ENCODE peak calls at places on chromosome 19, in five cellular contexts. One of them, this sample, is unnamed.

GRCh38 chr19:11420429-11420893 is 1.3 kb upstream of the RGL3 start:
- DNase-seq in sigmoid colon: peak; percentile 80
- DNase-seq in GM23338: peak; percentile 44
- DNase-seq in transverse colon: no peak
- DNase-seq in breast epithelium: no peak
- DNase-seq in this sample: no peak

GRCh38 chr19:38736036-38736412 is 8.2 kb downstream of the CAPN12 start:
- DNase-seq in transverse colon: peak; percentile 69
- DNase-seq in breast epithelium: peak; percentile 70
- DNase-seq in GM23338: peak; percentile 58
- DNase-seq in sigmoid colon: peak; percentile 76
- DNase-seq in this sample: peak; percentile 41

GRCh38 chr19:45973564-45974338 is at the start of gene NOVA2:
- DNase-seq in GM23338: peak; percentile 96
- DNase-seq in transverse colon: peak; percentile 27
- DNase-seq in sigmoid colon: peak; percentile 75
- DNase-seq in breast epithelium: peak; percentile 29
- DNase-seq in this sample: no peak

GRCh38 chr19:6062274-6062673 is 48.0 kb downstream of the RFX2 start:
- DNase-seq in sigmoid colon: no peak
- DNase-seq in breast epithelium: peak; percentile 33
- DNase-seq in GM23338: no peak
- DNase-seq in transverse colon: peak; percentile 57
- DNase-seq in this sample: no peak

GRCh38 chr19:17234911-17235617 is 9.0 kb downstream of the OCEL1 start:
- DNase-seq in breast epithelium: peak; percentile 45
- DNase-seq in transverse colon: peak; percentile 79
- DNase-seq in GM23338: peak; percentile 85
- DNase-seq in sigmoid colon: peak; percentile 80
- DNase-seq in this sample: no peak

GRCh38 chr19:58555920-58556632 is 1.2 kb upstream of the CHMP2A start:
- DNase-seq in transverse colon: no peak
- DNase-seq in GM23338: no peak
- DNase-seq in sigmoid colon: peak; percentile 68
- DNase-seq in breast epithelium: no peak
- DNase-seq in this sample: no peak

GRCh38 chr19:16702123-16702522 is 17.5 kb upstream of the NWD1 start:
- DNase-seq in transverse colon: no peak
- DNase-seq in breast epithelium: peak; percentile 88
- DNase-seq in GM23338: no peak
- DNase-seq in sigmoid colon: peak; percentile 70
- DNase-seq in this sample: no peak

GRCh38 chr19:29625316-29625715 is 19.2 kb downstream of the POP4 start:
- DNase-seq in sigmoid colon: no peak
- DNase-seq in breast epithelium: no peak
- DNase-seq in GM23338: no peak
- DNase-seq in transverse colon: no peak
- DNase-seq in this sample: no peak

GRCh38 chr19:51971624-51972023 is 15.0 kb downstream of the ZNF350 start:
- DNase-seq in GM23338: peak; percentile 22
- DNase-seq in sigmoid colon: no peak
- DNase-seq in breast epithelium: no peak
- DNase-seq in transverse colon: no peak
- DNase-seq in this sample: no peak

DNA sequence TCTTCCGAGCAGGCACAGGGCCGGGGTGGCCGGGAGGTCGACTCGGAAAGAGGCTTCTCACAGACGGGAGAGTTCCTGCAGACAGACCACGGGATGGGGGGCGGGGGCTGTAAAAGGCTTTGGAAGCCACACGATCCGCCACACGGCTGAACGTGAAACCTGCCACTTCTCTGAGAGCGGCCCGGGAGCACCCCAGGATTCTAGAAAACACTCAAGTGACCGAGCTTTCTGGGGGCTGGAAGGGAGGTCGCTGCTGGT is 15.6 kb upstream of the SLC39A3 start:
- DNase-seq in transverse colon: no peak
- DNase-seq in sigmoid colon: no peak
- DNase-seq in GM23338: no peak
- DNase-seq in breast epithelium: no peak
- DNase-seq in this sample: no peak
- H3K36me3 ChIP-seq in transverse colon: no peaks in the 10 kb centered on the region
- H3K36me3 ChIP-seq in sigmoid colon: peaks cover 46% of the 10 kb centered on the region
- H3K36me3 ChIP-seq in GM23338: peaks cover 6% of the 10 kb centered on the region
- H3K36me3 ChIP-seq in breast epithelium: no peaks in the 10 kb centered on the region
- H3K36me3 ChIP-seq in this sample: no peaks in the 10 kb centered on the region

GRCh38 chr19:55227241-55228014 is 1.1 kb downstream of the TMEM86B start:
- DNase-seq in breast epithelium: no peak
- DNase-seq in transverse colon: no peak
- DNase-seq in sigmoid colon: no peak
- DNase-seq in GM23338: no peak
- DNase-seq in this sample: no peak

GRCh38 chr19:55225415-55225958 is 3.1 kb downstream of the TMEM86B start:
- DNase-seq in sigmoid colon: no peak
- DNase-seq in transverse colon: no peak
- DNase-seq in GM23338: no peak
- DNase-seq in breast epithelium: no peak
- DNase-seq in this sample: no peak

GRCh38 chr19:55226788-55227187 is 1.8 kb downstream of the TMEM86B start:
- DNase-seq in transverse colon: no peak
- DNase-seq in GM23338: no peak
- DNase-seq in sigmoid colon: no peak
- DNase-seq in breast epithelium: no peak
- DNase-seq in this sample: no peak

GRCh38 chr19:55228015-55228391 is 560 bp downstream of the TMEM86B start:
- DNase-seq in transverse colon: no peak
- DNase-seq in breast epithelium: no peak
- DNase-seq in sigmoid colon: no peak
- DNase-seq in GM23338: no peak
- DNase-seq in this sample: no peak

GRCh38 chr19:55226273-55226672 is 2.3 kb downstream of the TMEM86B start:
- DNase-seq in sigmoid colon: no peak
- DNase-seq in breast epithelium: no peak
- DNase-seq in transverse colon: no peak
- DNase-seq in GM23338: no peak
- DNase-seq in this sample: no peak
- TF ChIP-seq POLR2AphosphoS5 in sigmoid colon: no peak
- TF ChIP-seq POLR2AphosphoS5 in breast epithelium: no peak
- TF ChIP-seq POLR2AphosphoS5 in transverse colon: no peak
- TF ChIP-seq POLR2AphosphoS5 in GM23338: no peak
- TF ChIP-seq POLR2AphosphoS5 in this sample: no peak

GRCh38 chr19:12782424-12783225 is 7.3 kb upstream of the HOOK2 start:
- DNase-seq in GM23338: peak; percentile 55
- DNase-seq in breast epithelium: peak; percentile 79
- DNase-seq in sigmoid colon: peak; percentile 96
- DNase-seq in transverse colon: peak; percentile 90
- DNase-seq in this sample: peak; percentile 67
- TF ChIP-seq CTCF in GM23338: peak; percentile 15
- TF ChIP-seq CTCF in breast epithelium: no peak
- TF ChIP-seq CTCF in sigmoid colon: no peak
- TF ChIP-seq CTCF in transverse colon: no peak
- TF ChIP-seq CTCF in this sample: no peak

DNA sequence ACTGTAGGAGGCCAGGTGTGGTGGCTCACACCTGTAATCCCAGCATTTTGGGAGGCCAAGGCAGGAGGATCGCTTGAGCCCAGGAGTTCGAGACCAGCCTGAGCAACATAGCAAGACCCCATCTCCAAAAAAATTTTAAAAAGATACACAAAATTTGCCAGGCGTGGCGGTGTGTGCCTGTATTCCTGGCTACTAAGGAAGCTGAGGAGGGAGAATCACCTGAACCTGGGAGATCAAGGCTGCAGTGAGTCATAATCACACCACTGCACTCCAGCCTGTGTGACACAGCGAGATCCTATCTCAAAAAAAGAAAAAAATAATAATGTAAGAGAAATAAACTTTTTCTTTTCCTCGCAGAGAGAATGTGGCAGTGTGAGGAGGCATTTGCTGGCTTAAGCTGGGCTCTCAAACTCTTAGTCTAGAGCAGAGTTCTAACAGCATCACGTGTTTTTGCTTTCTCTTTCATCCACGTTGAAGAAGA is 21.1 kb downstream of the FAM187B start:
- DNase-seq in GM23338: no peak
- DNase-seq in breast epithelium: no peak
- DNase-seq in sigmoid colon: no peak
- DNase-seq in transverse colon: no peak
- DNase-seq in this sample: no peak
- H3K36me3 ChIP-seq in GM23338: no peaks in the 10 kb centered on the region
- H3K36me3 ChIP-seq in breast epithelium: no peaks in the 10 kb centered on the region
- H3K36me3 ChIP-seq in sigmoid colon: no peaks in the 10 kb centered on the region
- H3K36me3 ChIP-seq in transverse colon: no peaks in the 10 kb centered on the region
- H3K36me3 ChIP-seq in this sample: no peaks in the 10 kb centered on the region

GRCh38 chr19:41774515-41774980 is 19.2 kb downstream of the CEACAM6 start:
- DNase-seq in GM23338: no peak
- DNase-seq in transverse colon: peak; percentile 84
- DNase-seq in breast epithelium: peak; percentile 31
- DNase-seq in sigmoid colon: no peak
- DNase-seq in this sample: peak; percentile 55
- TF ChIP-seq POLR2AphosphoS5 in GM23338: no peak
- TF ChIP-seq POLR2AphosphoS5 in transverse colon: peak; percentile 77
- TF ChIP-seq POLR2AphosphoS5 in breast epithelium: no peak
- TF ChIP-seq POLR2AphosphoS5 in sigmoid colon: no peak
- TF ChIP-seq POLR2AphosphoS5 in this sample: peak; percentile 45

GRCh38 chr19:33551676-33552075 is 30.1 kb upstream of the PEPD start:
- DNase-seq in sigmoid colon: peak; percentile 40
- DNase-seq in breast epithelium: no peak
- DNase-seq in transverse colon: no peak
- DNase-seq in GM23338: no peak
- DNase-seq in this sample: no peak

GRCh38 chr19:33550741-33551140 is 29.1 kb upstream of the PEPD start:
- DNase-seq in GM23338: no peak
- DNase-seq in sigmoid colon: peak; percentile 34
- DNase-seq in breast epithelium: no peak
- DNase-seq in transverse colon: no peak
- DNase-seq in this sample: no peak

GRCh38 chr19:33553530-33554310 is 32.1 kb upstream of the PEPD start:
- DNase-seq in GM23338: no peak
- DNase-seq in transverse colon: no peak
- DNase-seq in breast epithelium: no peak
- DNase-seq in sigmoid colon: peak; percentile 24
- DNase-seq in this sample: no peak

GRCh38 chr19:33552928-33553279 is 31.3 kb upstream of the PEPD start:
- DNase-seq in sigmoid colon: peak; percentile 40
- DNase-seq in transverse colon: no peak
- DNase-seq in breast epithelium: no peak
- DNase-seq in GM23338: no peak
- DNase-seq in this sample: no peak

GRCh38 chr19:33552191-33552927 is 30.8 kb upstream of the PEPD start:
- DNase-seq in sigmoid colon: peak; percentile 32
- DNase-seq in GM23338: no peak
- DNase-seq in transverse colon: no peak
- DNase-seq in breast epithelium: no peak
- DNase-seq in this sample: no peak
- TF ChIP-seq CTCF in sigmoid colon: no peak
- TF ChIP-seq CTCF in GM23338: no peak
- TF ChIP-seq CTCF in transverse colon: no peak
- TF ChIP-seq CTCF in breast epithelium: no peak
- TF ChIP-seq CTCF in this sample: no peak

GRCh38 chr19:993831-994393 is 6.3 kb upstream of the GRIN3B start:
- DNase-seq in sigmoid colon: no peak
- DNase-seq in breast epithelium: no peak
- DNase-seq in transverse colon: no peak
- DNase-seq in GM23338: no peak
- DNase-seq in this sample: no peak

GRCh38 chr19:994516-994915 is 5.7 kb upstream of the GRIN3B start:
- DNase-seq in GM23338: no peak
- DNase-seq in breast epithelium: no peak
- DNase-seq in sigmoid colon: no peak
- DNase-seq in transverse colon: no peak
- DNase-seq in this sample: no peak

GRCh38 chr19:996051-996838 is 4.0 kb upstream of the GRIN3B start:
- DNase-seq in breast epithelium: peak; percentile 47
- DNase-seq in transverse colon: peak; percentile 75
- DNase-seq in GM23338: peak; percentile 75
- DNase-seq in sigmoid colon: no peak
- DNase-seq in this sample: no peak

GRCh38 chr19:993361-993830 is 6.8 kb upstream of the GRIN3B start:
- DNase-seq in breast epithelium: no peak
- DNase-seq in GM23338: no peak
- DNase-seq in transverse colon: no peak
- DNase-seq in sigmoid colon: no peak
- DNase-seq in this sample: no peak

GRCh38 chr19:995051-995827 is 5.0 kb upstream of the GRIN3B start:
- DNase-seq in breast epithelium: no peak
- DNase-seq in GM23338: no peak
- DNase-seq in sigmoid colon: no peak
- DNase-seq in transverse colon: no peak
- DNase-seq in this sample: no peak
- H3K36me3 ChIP-seq in breast epithelium: no peaks in the 10 kb centered on the region
- H3K36me3 ChIP-seq in GM23338: no peaks in the 10 kb centered on the region
- H3K36me3 ChIP-seq in sigmoid colon: no peaks in the 10 kb centered on the region
- H3K36me3 ChIP-seq in transverse colon: no peaks in the 10 kb centered on the region
- H3K36me3 ChIP-seq in this sample: peaks cover 7% of the 10 kb centered on the region

GRCh38 chr19:15115080-15115479 is 7.9 kb downstream of the SYDE1 start:
- DNase-seq in transverse colon: peak; percentile 42
- DNase-seq in GM23338: no peak
- DNase-seq in sigmoid colon: peak; percentile 90
- DNase-seq in breast epithelium: no peak
- DNase-seq in this sample: no peak
- TF ChIP-seq POLR2AphosphoS5 in transverse colon: no peak
- TF ChIP-seq POLR2AphosphoS5 in GM23338: no peak
- TF ChIP-seq POLR2AphosphoS5 in sigmoid colon: no peak
- TF ChIP-seq POLR2AphosphoS5 in breast epithelium: no peak
- TF ChIP-seq POLR2AphosphoS5 in this sample: no peak

DNA sequence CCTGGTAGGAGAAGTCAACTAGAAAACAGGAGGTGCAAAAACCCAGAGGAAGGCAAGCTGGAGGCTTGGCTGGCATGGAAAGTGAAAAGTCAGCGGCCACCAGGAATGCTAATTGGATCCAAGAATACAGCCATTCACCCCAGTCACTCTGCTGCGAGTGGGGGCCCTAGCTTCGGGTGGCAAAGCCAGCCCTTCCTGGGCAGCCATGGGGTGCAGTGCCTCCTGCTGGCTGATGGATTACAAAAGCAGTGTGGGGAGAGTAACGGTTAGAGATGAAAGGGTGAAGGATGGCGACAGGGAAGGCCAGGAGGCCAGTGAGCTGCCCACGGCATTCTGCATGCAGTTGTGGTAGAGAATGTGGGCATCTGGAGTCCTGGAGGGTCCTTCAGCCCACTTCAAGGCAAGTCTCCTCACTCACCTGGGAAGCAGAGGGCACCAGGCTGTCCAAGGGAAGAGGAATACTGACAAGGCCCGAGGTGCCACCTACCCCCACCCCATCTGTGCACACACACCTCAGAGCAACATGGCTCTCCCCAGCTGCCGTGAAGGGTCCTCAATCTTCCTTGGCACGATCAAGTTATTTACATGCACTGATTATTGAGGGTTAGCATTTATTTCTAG is 20.3 kb upstream of the EPHX3 start:
- DNase-seq in breast epithelium: no peak
- DNase-seq in GM23338: peak; percentile 46
- DNase-seq in sigmoid colon: no peak
- DNase-seq in transverse colon: no peak
- DNase-seq in this sample: no peak
- TF ChIP-seq CTCF in breast epithelium: no peak
- TF ChIP-seq CTCF in GM23338: peak; percentile 71
- TF ChIP-seq CTCF in sigmoid colon: no peak
- TF ChIP-seq CTCF in transverse colon: no peak
- TF ChIP-seq CTCF in this sample: no peak